ENCODE peak calls at places on chromosomes 13 and 19, in five cellular contexts. One of them, this sample, is unnamed.

GRCh38 chr13:33690321-33690720 is 127.6 kb upstream of the RFC3 start:
- DNase-seq in CD8-positive, alpha-beta T cell: no peak
- DNase-seq in neural crest cell: no peak
- DNase-seq in AG10803: no peak
- DNase-seq in CD4-positive, alpha-beta T cell: no peak
- DNase-seq in this sample: no peak

GRCh38 chr19:13209797-13210775 is 59.9 kb downstream of the IER2 start:
- DNase-seq in CD8-positive, alpha-beta T cell: no peak
- DNase-seq in neural crest cell: no peak
- DNase-seq in AG10803: no peak
- DNase-seq in CD4-positive, alpha-beta T cell: no peak
- DNase-seq in this sample: no peak

GRCh38 chr13:40665061-40665753 is 1.2 kb downstream of the FOXO1 start:
- DNase-seq in CD8-positive, alpha-beta T cell: peak; percentile 38
- DNase-seq in neural crest cell: peak; percentile 30
- DNase-seq in AG10803: no peak
- DNase-seq in CD4-positive, alpha-beta T cell: peak; percentile 19
- DNase-seq in this sample: peak; percentile 72

GRCh38 chr19:31356587-31357314 is 7.5 kb upstream of the TSHZ3 start:
- DNase-seq in CD8-positive, alpha-beta T cell: peak; percentile 49
- DNase-seq in neural crest cell: no peak
- DNase-seq in AG10803: no peak
- DNase-seq in CD4-positive, alpha-beta T cell: peak; percentile 33
- DNase-seq in this sample: no peak

GRCh38 chr19:20565321-20566018 is at the start of gene ZNF737:
- DNase-seq in CD8-positive, alpha-beta T cell: peak; percentile 93
- DNase-seq in neural crest cell: peak; percentile 79
- DNase-seq in AG10803: peak; percentile 90
- DNase-seq in CD4-positive, alpha-beta T cell: peak; percentile 90
- DNase-seq in this sample: peak; percentile 92

GRCh38 chr19:13229246-13229645 is 79.0 kb downstream of the IER2 start:
- DNase-seq in CD8-positive, alpha-beta T cell: no peak
- DNase-seq in neural crest cell: no peak
- DNase-seq in AG10803: no peak
- DNase-seq in CD4-positive, alpha-beta T cell: no peak
- DNase-seq in this sample: no peak

GRCh38 chr13:96091164-96091931 is 1.4 kb downstream of the HS6ST3 start:
- DNase-seq in CD8-positive, alpha-beta T cell: no peak
- DNase-seq in neural crest cell: peak; percentile 19
- DNase-seq in AG10803: no peak
- DNase-seq in CD4-positive, alpha-beta T cell: no peak
- DNase-seq in this sample: peak; percentile 68

GRCh38 chr13:99028890-99029289 is 51.0 kb upstream of the DOCK9 start:
- DNase-seq in CD8-positive, alpha-beta T cell: peak; percentile 56
- DNase-seq in neural crest cell: no peak
- DNase-seq in AG10803: no peak
- DNase-seq in CD4-positive, alpha-beta T cell: no peak
- DNase-seq in this sample: no peak

GRCh38 chr13:50678464-50679162 is 164.9 kb downstream of the DLEU7 start:
- DNase-seq in CD8-positive, alpha-beta T cell: no peak
- DNase-seq in neural crest cell: no peak
- DNase-seq in AG10803: peak; percentile 97
- DNase-seq in CD4-positive, alpha-beta T cell: no peak
- DNase-seq in this sample: no peak

GRCh38 chr19:2802826-2803225 is 16.8 kb upstream of the ZNF554 start:
- DNase-seq in CD8-positive, alpha-beta T cell: no peak
- DNase-seq in neural crest cell: no peak
- DNase-seq in AG10803: no peak
- DNase-seq in CD4-positive, alpha-beta T cell: no peak
- DNase-seq in this sample: no peak

GRCh38 chr19:18996796-18997394 is 36.4 kb downstream of the SUGP2 start:
- DNase-seq in CD8-positive, alpha-beta T cell: no peak
- DNase-seq in neural crest cell: no peak
- DNase-seq in AG10803: no peak
- DNase-seq in CD4-positive, alpha-beta T cell: no peak
- DNase-seq in this sample: no peak

GRCh38 chr19:18998276-18998675 is 35.0 kb downstream of the SUGP2 start:
- DNase-seq in CD8-positive, alpha-beta T cell: no peak
- DNase-seq in neural crest cell: no peak
- DNase-seq in AG10803: no peak
- DNase-seq in CD4-positive, alpha-beta T cell: no peak
- DNase-seq in this sample: no peak

GRCh38 chr19:18999016-18999758 is 34.1 kb downstream of the SUGP2 start:
- DNase-seq in CD8-positive, alpha-beta T cell: no peak
- DNase-seq in neural crest cell: no peak
- DNase-seq in AG10803: no peak
- DNase-seq in CD4-positive, alpha-beta T cell: no peak
- DNase-seq in this sample: no peak

GRCh38 chr19:18996351-18996750 is 37.0 kb downstream of the SUGP2 start:
- DNase-seq in CD8-positive, alpha-beta T cell: no peak
- DNase-seq in neural crest cell: no peak
- DNase-seq in AG10803: no peak
- DNase-seq in CD4-positive, alpha-beta T cell: no peak
- DNase-seq in this sample: no peak

DNA sequence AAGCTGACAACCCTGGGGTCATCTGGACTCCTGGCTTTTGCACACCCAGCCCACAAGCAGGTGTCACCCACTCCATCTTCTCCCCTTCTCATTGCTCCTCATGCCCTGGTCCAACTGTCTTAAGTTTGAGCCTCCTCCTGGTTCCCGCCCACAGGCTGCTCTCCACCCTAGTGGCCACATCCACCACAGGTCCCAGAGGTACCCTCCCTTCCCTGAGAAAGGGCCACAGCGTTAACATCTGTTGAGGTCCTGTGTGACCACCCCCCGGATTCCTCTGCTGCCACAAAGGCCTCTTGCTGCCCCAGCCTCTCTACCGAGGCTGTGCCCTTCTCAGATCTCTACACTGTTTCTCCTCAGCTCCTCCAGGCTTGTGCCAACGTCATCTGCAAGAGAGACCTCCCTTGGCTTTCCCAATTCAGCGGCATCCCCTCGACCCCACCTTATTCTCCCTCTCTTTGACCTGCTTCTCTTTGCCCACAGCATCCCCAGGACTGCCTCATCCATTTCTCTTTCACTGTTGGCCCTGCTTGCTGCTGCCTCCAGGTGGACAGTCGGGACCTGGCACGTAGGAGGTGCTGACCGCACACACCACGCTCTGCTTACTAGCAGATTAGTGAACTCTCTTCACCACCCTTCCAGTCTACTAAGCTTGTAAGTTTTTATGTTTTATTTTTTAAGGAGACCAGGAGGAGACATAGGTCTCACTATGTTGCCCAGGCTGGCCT is 33.3 kb downstream of the SUGP2 start:
- DNase-seq in CD8-positive, alpha-beta T cell: no peak
- DNase-seq in neural crest cell: no peak
- DNase-seq in AG10803: peak; percentile 11
- DNase-seq in CD4-positive, alpha-beta T cell: no peak
- DNase-seq in this sample: no peak
- TF ChIP-seq CTCF in CD8-positive, alpha-beta T cell: no peak
- TF ChIP-seq CTCF in neural crest cell: peak; percentile 16
- TF ChIP-seq CTCF in AG10803: peak; percentile 9
- TF ChIP-seq CTCF in CD4-positive, alpha-beta T cell: no peak
- TF ChIP-seq CTCF in this sample: peak; percentile 39

DNA sequence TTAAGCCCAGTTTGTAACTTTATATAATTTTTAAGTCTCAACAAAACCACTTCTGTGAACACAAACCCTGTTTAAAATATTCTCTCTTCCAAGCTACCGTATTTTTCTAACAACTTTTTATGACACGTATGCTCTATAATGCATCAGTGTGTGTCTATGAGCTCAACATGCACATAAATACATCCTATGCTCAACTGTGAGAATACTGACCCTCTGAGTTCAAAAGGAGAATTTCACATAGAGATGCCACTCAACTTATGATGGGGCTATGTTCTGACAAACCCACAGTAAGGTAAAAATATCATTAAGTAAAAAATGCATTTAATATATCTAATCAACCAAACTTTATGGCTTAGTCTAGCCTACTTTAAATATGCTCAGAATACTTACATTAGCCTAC is 1139.7 kb upstream of the SPRY2 start:
- DNase-seq in CD8-positive, alpha-beta T cell: no peak
- DNase-seq in neural crest cell: no peak
- DNase-seq in AG10803: no peak
- DNase-seq in CD4-positive, alpha-beta T cell: no peak
- DNase-seq in this sample: no peak
- TF ChIP-seq CTCF in CD8-positive, alpha-beta T cell: no peak
- TF ChIP-seq CTCF in neural crest cell: peak; percentile 30
- TF ChIP-seq CTCF in AG10803: no peak
- TF ChIP-seq CTCF in CD4-positive, alpha-beta T cell: no peak
- TF ChIP-seq CTCF in this sample: no peak

DNA sequence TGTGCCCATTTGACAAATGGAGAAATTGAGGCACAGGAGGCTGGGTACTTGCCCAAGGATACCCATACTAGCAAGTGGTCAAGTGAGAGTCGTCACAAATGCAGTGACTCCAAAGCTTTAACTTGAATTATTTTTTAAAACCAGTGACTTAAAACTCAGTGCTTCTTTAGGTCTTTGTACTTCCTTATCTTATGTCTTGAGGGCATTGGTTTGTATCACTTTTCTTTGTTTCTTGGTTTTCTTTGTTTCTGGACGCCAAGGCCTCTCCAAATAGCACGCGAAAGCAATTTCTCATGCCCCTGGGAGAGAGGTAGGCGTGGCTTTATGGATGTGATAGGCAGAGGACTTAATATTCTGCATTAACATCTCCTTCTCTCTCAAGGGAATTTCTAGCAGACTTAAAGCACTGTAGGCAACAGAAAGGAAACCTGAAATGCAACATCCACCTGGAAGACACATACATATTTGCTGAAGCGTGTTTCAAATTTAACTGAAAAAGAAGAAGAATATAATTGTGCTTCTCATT is 20.6 kb downstream of the UBE2L5 start:
- DNase-seq in CD8-positive, alpha-beta T cell: no peak
- DNase-seq in neural crest cell: no peak
- DNase-seq in AG10803: no peak
- DNase-seq in CD4-positive, alpha-beta T cell: no peak
- DNase-seq in this sample: no peak
- TF ChIP-seq CTCF in CD8-positive, alpha-beta T cell: no peak
- TF ChIP-seq CTCF in neural crest cell: no peak
- TF ChIP-seq CTCF in AG10803: no peak
- TF ChIP-seq CTCF in CD4-positive, alpha-beta T cell: no peak
- TF ChIP-seq CTCF in this sample: no peak

GRCh38 chr19:4660181-4660791 is 9.9 kb downstream of the MYDGF start:
- DNase-seq in CD8-positive, alpha-beta T cell: no peak
- DNase-seq in neural crest cell: no peak
- DNase-seq in AG10803: no peak
- DNase-seq in CD4-positive, alpha-beta T cell: no peak
- DNase-seq in this sample: no peak
- TF ChIP-seq CTCF in CD8-positive, alpha-beta T cell: no peak
- TF ChIP-seq CTCF in neural crest cell: no peak
- TF ChIP-seq CTCF in AG10803: peak; percentile 10
- TF ChIP-seq CTCF in CD4-positive, alpha-beta T cell: no peak
- TF ChIP-seq CTCF in this sample: peak; percentile 41

DNA sequence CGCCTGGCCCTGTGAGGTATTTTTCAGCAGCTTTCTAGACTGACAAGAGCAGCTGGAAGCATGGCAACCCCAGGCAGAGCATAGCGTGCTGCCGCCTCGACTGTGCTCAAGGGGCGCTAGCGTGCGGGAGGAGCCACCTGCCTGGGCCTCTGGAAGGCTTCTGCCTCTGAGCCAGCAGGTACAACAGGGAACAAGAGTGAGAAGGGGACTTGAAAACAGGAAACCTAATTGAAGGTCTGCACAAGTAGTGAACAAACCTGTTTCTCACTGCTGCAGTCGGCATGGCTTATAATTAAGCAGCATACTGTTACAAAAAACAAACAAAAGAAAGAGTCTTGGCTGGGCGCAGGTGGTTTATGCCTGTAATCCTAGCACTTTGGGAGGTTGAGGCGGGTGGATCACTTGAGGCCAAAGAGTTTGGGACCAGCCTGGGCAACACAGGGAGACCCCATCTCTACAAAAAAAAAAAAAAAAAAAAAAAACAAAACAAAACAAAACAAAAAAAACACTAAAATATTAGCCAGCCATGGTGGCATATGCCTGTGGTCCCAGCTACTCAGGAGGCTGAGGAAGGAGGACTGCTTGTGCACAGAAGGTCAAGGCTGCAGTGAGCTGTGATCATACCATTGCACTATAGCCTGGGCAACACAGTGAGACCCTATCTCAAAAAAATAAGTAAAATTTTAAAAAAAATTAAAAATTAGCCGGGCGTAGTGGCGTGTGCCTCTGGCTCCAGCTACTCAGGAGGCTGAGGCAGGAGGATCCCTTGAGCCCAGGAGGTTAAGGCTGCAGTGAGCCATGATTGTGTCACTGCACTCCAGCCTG is 12.6 kb upstream of the GARRE1 start:
- DNase-seq in CD8-positive, alpha-beta T cell: no peak
- DNase-seq in neural crest cell: peak; percentile 20
- DNase-seq in AG10803: no peak
- DNase-seq in CD4-positive, alpha-beta T cell: peak; percentile 13
- DNase-seq in this sample: peak; percentile 75
- TF ChIP-seq CTCF in CD8-positive, alpha-beta T cell: no peak
- TF ChIP-seq CTCF in neural crest cell: peak; percentile 70
- TF ChIP-seq CTCF in AG10803: peak; percentile 13
- TF ChIP-seq CTCF in CD4-positive, alpha-beta T cell: no peak
- TF ChIP-seq CTCF in this sample: peak; percentile 68